ENCODE peak calls at places on chromosomes 13 and 19, in seven cellular contexts. C is upper lobe of left lung; M is psoas muscle; N is neural progenitor cell; O is prostate gland; Y is CD8-positive, alpha-beta T cell; S is colonic mucosa. E is an unnamed sample.

GRCh38 chr13:106350208-106350607 is 185.3 kb downstream of the EFNB2 start:
- DNase-seq in N (no peak), S (peak; percentile 82), M (no peak), C (no peak), Y (no peak), O (no peak), E (no peak)

GRCh38 chr19:49833594-49833993 is 15.5 kb downstream of the MED25 start:
- DNase-seq in Y (no peak), M (peak; percentile 92), N (no peak), C (no peak), O (no peak), S (no peak), E (no peak)

GRCh38 chr13:110017379-110017778 is 231.0 kb upstream of the IRS2 start:
- DNase-seq in S (no peak), O (no peak), N (no peak), M (no peak), Y (no peak), C (peak; percentile 34), E (no peak)

GRCh38 chr19:11448410-11448809 is 13.0 kb downstream of the PRKCSH start:
- DNase-seq in Y (no peak), M (no peak), N (no peak), S (no peak), C (no peak), O (no peak), E (no peak)

GRCh38 chr19:10389863-10390262 is 9.5 kb upstream of the TYK2 start:
- DNase-seq in Y (no peak), N (peak; percentile 37), C (no peak), M (no peak), O (no peak), S (no peak), E (no peak)

GRCh38 chr13:39734952-39735351 is 79.5 kb downstream of the COG6 start:
- DNase-seq in Y (no peak), C (no peak), O (no peak), N (no peak), M (no peak), S (no peak), E (no peak)

GRCh38 chr13:29059837-29060236 is 239.7 kb downstream of the MTUS2 start:
- DNase-seq in Y (no peak), O (no peak), C (peak; percentile 12), M (peak; percentile 37), N (no peak), S (no peak), E (no peak)

GRCh38 chr19:920051-920857 is 3.1 kb downstream of the KISS1R start:
- DNase-seq in O (no peak), M (no peak), C (peak; percentile 91), N (peak; percentile 46), S (no peak), Y (peak; percentile 81), E (no peak)

GRCh38 chr19:1055028-1055425 is 11.9 kb upstream of the ARHGAP45 start:
- DNase-seq in C (peak; percentile 78), N (no peak), O (no peak), S (no peak), Y (no peak), M (no peak), E (no peak)

GRCh38 chr13:49995535-49996165 is 1.2 kb upstream of the TRIM13 start:
- DNase-seq in M (no peak), N (no peak), O (no peak), C (no peak), Y (no peak), S (no peak), E (no peak)

GRCh38 chr13:110387451-110388140 is 80.5 kb downstream of the COL4A2 start:
- DNase-seq in S (no peak), O (peak; percentile 37), M (peak; percentile 61), C (peak; percentile 56), Y (no peak), N (peak; percentile 48), E (no peak)

GRCh38 chr13:50085063-50085462 is 69.8 kb downstream of the KCNRG start:
- DNase-seq in C (no peak), M (no peak), S (no peak), Y (no peak), N (peak; percentile 59), O (no peak), E (no peak)

GRCh38 chr13:30091035-30091434 is 216.3 kb downstream of the KATNAL1 start:
- DNase-seq in N (no peak), Y (no peak), M (no peak), C (no peak), O (no peak), S (no peak), E (no peak)

GRCh38 chr13:107835339-107836018 is 379.9 kb downstream of the LIG4 start:
- DNase-seq in Y (no peak), S (no peak), N (no peak), C (no peak), O (no peak), M (no peak), E (no peak)

GRCh38 chr13:75685239-75685697 is 49.1 kb downstream of the LMO7 start:
- DNase-seq in S (no peak), C (no peak), N (peak; percentile 49), O (peak; percentile 44), Y (no peak), M (no peak), E (no peak)

GRCh38 chr19:45501730-45502014 is 3.4 kb downstream of the PPM1N start:
- DNase-seq in M (no peak), Y (no peak), C (no peak), N (no peak), O (no peak), S (no peak), E (no peak)

GRCh38 chr13:30577381-30577780 is 40.3 kb upstream of the USPL1 start:
- DNase-seq in Y (peak; percentile 62), C (no peak), S (no peak), O (no peak), M (no peak), N (no peak), E (no peak)

GRCh38 chr13:35882722-35883497 is 248.3 kb downstream of the DCLK1 start:
- DNase-seq in Y (no peak), M (no peak), O (no peak), N (no peak), C (no peak), S (no peak), E (no peak)

GRCh38 chr13:49357694-49358093 is 86.2 kb downstream of the CAB39L start:
- DNase-seq in C (no peak), O (no peak), M (no peak), Y (no peak), S (no peak), N (no peak), E (no peak)

GRCh38 chr19:55552206-55552605 is 6.9 kb upstream of the SBK3 start:
- DNase-seq in S (no peak), C (no peak), Y (no peak), N (no peak), O (no peak), M (no peak), E (no peak)

GRCh38 chr13:92649140-92649813 is 577.3 kb upstream of the GPC6 start:
- DNase-seq in C (no peak), S (no peak), M (no peak), Y (no peak), O (no peak), N (no peak), E (no peak)

GRCh38 chr19:47663435-47663910 is 49.7 kb upstream of the EHD2 start:
- DNase-seq in C (no peak), O (no peak), S (no peak), N (no peak), M (no peak), Y (no peak), E (no peak)

GRCh38 chr13:109785141-109785891 is 1.1 kb downstream of the IRS2 start:
- DNase-seq in O (no peak), Y (peak; percentile 53), C (peak; percentile 89), S (peak; percentile 54), M (peak; percentile 73), N (peak; percentile 66), E (no peak)

GRCh38 chr13:36038785-36039415 is 92.3 kb downstream of the DCLK1 start:
- DNase-seq in C (no peak), Y (no peak), S (no peak), M (no peak), O (no peak), N (no peak), E (no peak)

DNA sequence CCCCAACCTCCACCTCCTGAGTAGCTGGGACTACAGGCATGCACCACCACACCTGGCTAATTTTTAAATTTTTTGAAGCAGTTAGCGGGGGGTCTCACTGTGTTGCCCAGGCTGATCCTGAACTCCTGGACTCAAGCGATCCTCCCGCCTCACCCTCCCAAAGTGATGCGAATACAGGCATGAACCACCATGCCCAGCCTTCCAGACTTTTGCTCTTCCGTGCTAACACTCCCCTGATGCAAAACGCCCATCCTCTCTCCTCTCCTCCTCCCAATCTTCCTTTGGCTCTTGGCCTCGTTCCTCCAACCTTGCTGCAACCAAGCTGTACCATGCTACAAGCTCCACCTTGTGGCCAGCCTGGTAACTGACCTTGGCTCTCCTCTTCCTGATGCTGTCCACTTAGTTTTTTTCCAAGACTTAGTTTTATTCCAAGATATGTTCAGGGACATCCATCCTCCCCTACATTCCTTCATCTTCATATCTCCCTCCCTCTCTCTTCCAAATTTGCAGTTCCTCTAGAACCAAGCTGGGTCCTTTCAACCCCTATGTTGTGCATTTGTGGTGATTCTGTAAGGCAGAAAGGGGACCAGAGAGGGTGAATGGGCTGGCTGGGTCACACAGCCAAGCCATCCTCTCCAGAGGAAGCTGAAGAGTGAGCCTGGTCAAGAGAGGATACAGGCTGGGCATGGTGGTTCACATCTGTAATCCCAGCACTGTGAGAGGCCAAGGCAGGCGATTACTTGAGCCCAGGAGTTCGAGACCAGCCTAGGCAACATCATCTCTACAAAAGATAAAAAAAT is 32.8 kb downstream of the TINCR start:
- DNase-seq in O (no peak), S (no peak), Y (no peak), C (no peak), M (no peak), N (no peak), E (no peak)
- H3K4me3 ChIP-seq in O (no peak overlapping the region), S (no peak overlapping the region), Y (no peak overlapping the region), C (no peak overlapping the region), M (no peak overlapping the region), N (no peak overlapping the region), E (no peak overlapping the region)

GRCh38 chr13:42681394-42681793 is 100.0 kb upstream of the FAM216B start:
- DNase-seq in S (no peak), N (no peak), M (no peak), C (no peak), Y (no peak), O (no peak), E (no peak)
- H3K27me3 ChIP-seq in S (no peaks in the 10 kb centered on the region), N (no peaks in the 10 kb centered on the region), M (no peaks in the 10 kb centered on the region), C (no peaks in the 10 kb centered on the region), Y (no peaks in the 10 kb centered on the region), O (no peaks in the 10 kb centered on the region), E (no peaks in the 10 kb centered on the region)

DNA sequence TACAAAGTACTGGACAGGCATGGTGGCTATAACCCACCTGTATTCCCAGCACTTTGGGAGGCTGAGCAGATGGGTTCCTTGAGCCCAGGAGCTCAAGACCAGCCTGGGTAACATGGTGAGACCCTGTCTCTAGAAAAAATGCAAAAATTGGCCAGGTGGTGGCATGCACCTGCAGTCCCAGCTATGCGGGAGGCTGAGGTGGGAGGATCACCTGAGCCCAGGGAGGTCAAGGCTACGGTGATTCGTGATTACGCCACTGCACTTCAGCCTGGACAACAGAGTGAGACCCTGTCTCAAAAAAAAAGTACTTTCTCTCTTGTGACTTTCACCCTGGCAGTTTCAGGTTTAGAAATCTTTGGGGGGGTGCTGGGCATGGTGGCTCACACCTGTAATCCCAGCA is 11.2 kb upstream of the RAB8A start:
- DNase-seq in C (no peak), N (no peak), S (no peak), Y (no peak), O (no peak), M (peak; percentile 8), E (no peak)
- H3K36me3 ChIP-seq in C (peaks cover 81% of the 10 kb centered on the region), N (peaks cover 9% of the 10 kb centered on the region), S (peaks cover 21% of the 10 kb centered on the region), Y (peaks cover 55% of the 10 kb centered on the region), O (no peaks in the 10 kb centered on the region), M (peaks cover 77% of the 10 kb centered on the region), E (peaks cover 82% of the 10 kb centered on the region)

GRCh38 chr19:42285988-42286348 is 16.0 kb upstream of the PRR19 start:
- DNase-seq in M (peak; percentile 51), N (no peak), C (no peak), Y (no peak), S (no peak), O (no peak), E (no peak)
- H3K4me3 ChIP-seq in M (peak overlapping the region; percentile 68), N (peak overlapping the region; percentile 90), C (peak overlapping the region; percentile 68), Y (no peak overlapping the region), S (no peak overlapping the region), O (no peak overlapping the region), E (no peak overlapping the region)